ENCODE peak calls at places on chromosomes 5 and 9, in nine cellular contexts. U is endothelial cell; Z is left ventricle myocardium inferior; L is activated CD8-positive, alpha-beta T cell treated with anti-CD3 and anti-CD28 coated beads for 36 hours; N is upper lobe of right lung; A is ovary; P is lower lobe of right lung; G is A549; I is GM23338. R is an unnamed sample.

GRCh38 chr5:77211013-77211690 is 672 bp downstream of the PDE8B start:
- DNase-seq in U (no peak), Z (no peak), L (no peak), N (no peak), A (no peak), P (no peak), G (no peak), I (peak), R (peak)

GRCh38 chr9:5553211-5553610 is 42.9 kb downstream of the PDCD1LG2 start:
- DNase-seq in U (no peak), Z (no peak), L (no peak), N (no peak), A (no peak), P (no peak), G (no peak), I (no peak), R (no peak)

GRCh38 chr9:126453156-126453963 is 126.7 kb downstream of the MVB12B start:
- DNase-seq in U (no peak), Z (no peak), L (peak), N (no peak), A (no peak), P (no peak), G (no peak), I (no peak), R (no peak)

GRCh38 chr5:66864240-66864884 is 268.2 kb downstream of the MAST4 start:
- DNase-seq in U (peak), Z (no peak), L (peak), N (no peak), A (no peak), P (no peak), G (peak), I (peak), R (peak)

GRCh38 chr5:10498350-10498749 is 56.7 kb downstream of the ROPN1L start:
- DNase-seq in U (no peak), Z (no peak), L (no peak), N (no peak), A (no peak), P (no peak), G (no peak), I (peak), R (no peak)

GRCh38 chr9:125561497-125562148 is 145.4 kb downstream of the MAPKAP1 start:
- DNase-seq in U (no peak), Z (no peak), L (peak), N (no peak), A (no peak), P (no peak), G (no peak), I (no peak), R (peak)

GRCh38 chr5:53616939-53617549 is 56.6 kb downstream of the NDUFS4 start:
- DNase-seq in U (no peak), Z (no peak), L (no peak), N (no peak), A (no peak), P (no peak), G (no peak), I (peak), R (no peak)

GRCh38 chr9:121637441-121638222 is 13.8 kb upstream of the DAB2IP start:
- DNase-seq in U (no peak), Z (no peak), L (no peak), N (no peak), A (peak), P (no peak), G (peak), I (no peak), R (no peak)

GRCh38 chr5:95846554-95847260 is 24.2 kb upstream of the GLRX start:
- DNase-seq in U (peak), Z (peak), L (peak), N (no peak), A (peak), P (no peak), G (peak), I (peak), R (peak)

GRCh38 chr5:32280656-32281081 is 32.1 kb downstream of the MTMR12 start:
- DNase-seq in U (no peak), Z (no peak), L (peak), N (no peak), A (no peak), P (no peak), G (no peak), I (no peak), R (peak)

GRCh38 chr5:171738501-171738900 is 47.1 kb upstream of the SMIM23 start:
- DNase-seq in U (no peak), Z (no peak), L (no peak), N (no peak), A (no peak), P (no peak), G (no peak), I (no peak), R (no peak)

GRCh38 chr5:157197088-157197487 is 16.4 kb downstream of the ITK start:
- DNase-seq in U (no peak), Z (no peak), L (peak), N (no peak), A (no peak), P (no peak), G (no peak), I (no peak), R (no peak)

GRCh38 chr5:89083791-89084190 is 200.8 kb upstream of the MEF2C start:
- DNase-seq in U (no peak), Z (no peak), L (no peak), N (no peak), A (no peak), P (no peak), G (no peak), I (no peak), R (no peak)

GRCh38 chr9:107386396-107386795 is 103.2 kb downstream of the KLF4 start:
- DNase-seq in U (no peak), Z (peak), L (no peak), N (no peak), A (no peak), P (no peak), G (no peak), I (no peak), R (no peak)

GRCh38 chr9:89845321-89845720 is 240.5 kb downstream of the GADD45G start:
- DNase-seq in U (no peak), Z (no peak), L (no peak), N (no peak), A (no peak), P (no peak), G (no peak), I (no peak), R (no peak)

GRCh38 chr9:121331992-121332685 is 37.9 kb downstream of the STOM start:
- DNase-seq in U (no peak), Z (no peak), L (no peak), N (no peak), A (no peak), P (no peak), G (peak), I (peak), R (no peak)

GRCh38 chr5:138037271-138037670 is 4.4 kb upstream of the FAM13B start:
- DNase-seq in U (no peak), Z (no peak), L (no peak), N (no peak), A (no peak), P (no peak), G (no peak), I (no peak), R (no peak)

GRCh38 chr9:130313103-130313858 is 47.7 kb downstream of the HMCN2 start:
- DNase-seq in U (no peak), Z (no peak), L (no peak), N (no peak), A (no peak), P (peak), G (no peak), I (no peak), R (no peak)

GRCh38 chr5:35195472-35195852 is 34.8 kb downstream of the PRLR start:
- DNase-seq in U (no peak), Z (no peak), L (no peak), N (no peak), A (no peak), P (no peak), G (no peak), I (no peak), R (no peak)

GRCh38 chr5:143106175-143106574 is 297.3 kb downstream of the NR3C1 start:
- DNase-seq in U (peak), Z (no peak), L (no peak), N (no peak), A (no peak), P (no peak), G (peak), I (peak), R (no peak)

GRCh38 chr9:132881826-132882225 is 3.1 kb downstream of the SPACA9 start:
- DNase-seq in U (no peak), Z (no peak), L (no peak), N (no peak), A (no peak), P (no peak), G (no peak), I (no peak), R (no peak)

GRCh38 chr9:121107041-121107440 is 32.3 kb downstream of the CNTRL start:
- DNase-seq in U (no peak), Z (no peak), L (no peak), N (no peak), A (no peak), P (no peak), G (peak), I (peak), R (no peak)

GRCh38 chr5:33631786-33632185 is 191.0 kb downstream of the TARS1 start:
- DNase-seq in U (no peak), Z (no peak), L (no peak), N (no peak), A (no peak), P (no peak), G (no peak), I (no peak), R (peak)

GRCh38 chr5:8340261-8340660 is 471.3 kb downstream of the MTRR start:
- DNase-seq in U (no peak), Z (no peak), L (no peak), N (no peak), A (no peak), P (no peak), G (no peak), I (no peak), R (no peak)

GRCh38 chr5:10521466-10522223 is 42.2 kb upstream of the ANKRD33B start:
- DNase-seq in U (no peak), Z (no peak), L (no peak), N (no peak), A (no peak), P (no peak), G (peak), I (peak), R (no peak)

GRCh38 chr9:99034149-99034548 is 70.8 kb upstream of the TGFBR1 start:
- DNase-seq in U (no peak), Z (no peak), L (no peak), N (no peak), A (no peak), P (no peak), G (no peak), I (no peak), R (no peak)

GRCh38 chr9:96201140-96201539 is 100.8 kb downstream of the HSD17B3 start:
- DNase-seq in U (no peak), Z (no peak), L (no peak), N (no peak), A (no peak), P (no peak), G (no peak), I (no peak), R (no peak)

GRCh38 chr5:157184117-157184516 is 3.5 kb downstream of the ITK start:
- DNase-seq in U (no peak), Z (no peak), L (no peak), N (no peak), A (no peak), P (no peak), G (no peak), I (no peak), R (no peak)

GRCh38 chr5:159886312-159886711 is 30.0 kb upstream of the ADRA1B start:
- DNase-seq in U (no peak), Z (no peak), L (no peak), N (no peak), A (no peak), P (no peak), G (no peak), I (no peak), R (no peak)

GRCh38 chr5:104088876-104089778 is 526.5 kb upstream of the NUDT12 start:
- DNase-seq in U (no peak), Z (no peak), L (no peak), N (no peak), A (no peak), P (no peak), G (no peak), I (no peak), R (no peak)

GRCh38 chr9:135074354-135075233 is 12.9 kb upstream of the OLFM1 start:
- DNase-seq in U (no peak), Z (no peak), L (no peak), N (peak), A (no peak), P (no peak), G (peak), I (peak), R (no peak)

GRCh38 chr5:21646469-21646868 is 1206.7 kb downstream of the CDH12 start:
- DNase-seq in U (no peak), Z (no peak), L (no peak), N (no peak), A (no peak), P (no peak), G (no peak), I (no peak), R (no peak)

GRCh38 chr5:53114988-53115387 is 5.4 kb upstream of the MOCS2 start:
- DNase-seq in U (no peak), Z (no peak), L (no peak), N (no peak), A (no peak), P (no peak), G (no peak), I (peak), R (no peak)

GRCh38 chr9:76766126-76766525 is 1.9 kb downstream of the PCA3 start:
- DNase-seq in U (no peak), Z (no peak), L (no peak), N (no peak), A (no peak), P (no peak), G (no peak), I (no peak), R (no peak)

GRCh38 chr5:176446884-176447537 is 1.2 kb upstream of the FAF2 start:
- DNase-seq in U (peak), Z (no peak), L (peak), N (no peak), A (peak), P (no peak), G (no peak), I (peak), R (peak)

GRCh38 chr9:103397868-103398600 is 402.9 kb downstream of the CYLC2 start:
- DNase-seq in U (no peak), Z (no peak), L (peak), N (no peak), A (no peak), P (no peak), G (peak), I (peak), R (peak)

GRCh38 chr9:88660611-88661010 is 125.6 kb downstream of the NXNL2 start:
- DNase-seq in U (peak), Z (no peak), L (peak), N (no peak), A (no peak), P (no peak), G (no peak), I (peak), R (no peak)
- TF ChIP-seq CTCF in U (peak), Z (peak), L (peak), N (peak), A (no peak), P (peak), G (peak), I (peak), R (peak)

GRCh38 chr9:17075146-17075757 is 59.6 kb upstream of the CNTLN start:
- DNase-seq in U (no peak), Z (no peak), L (no peak), N (no peak), A (no peak), P (no peak), G (no peak), I (no peak), R (no peak)

GRCh38 chr9:17081351-17081750 is 53.5 kb upstream of the CNTLN start:
- DNase-seq in U (no peak), Z (no peak), L (no peak), N (no peak), A (no peak), P (no peak), G (no peak), I (peak), R (no peak)

GRCh38 chr9:17081814-17082213 is 53.0 kb upstream of the CNTLN start:
- DNase-seq in U (no peak), Z (no peak), L (no peak), N (no peak), A (no peak), P (no peak), G (no peak), I (no peak), R (no peak)

GRCh38 chr9:17075758-17076485 is 58.9 kb upstream of the CNTLN start:
- DNase-seq in U (no peak), Z (no peak), L (no peak), N (no peak), A (no peak), P (no peak), G (no peak), I (no peak), R (no peak)
- TF ChIP-seq CTCF in U (no peak), Z (no peak), L (no peak), N (no peak), A (no peak), P (no peak), G (no peak), I (no peak), R (no peak)

DNA sequence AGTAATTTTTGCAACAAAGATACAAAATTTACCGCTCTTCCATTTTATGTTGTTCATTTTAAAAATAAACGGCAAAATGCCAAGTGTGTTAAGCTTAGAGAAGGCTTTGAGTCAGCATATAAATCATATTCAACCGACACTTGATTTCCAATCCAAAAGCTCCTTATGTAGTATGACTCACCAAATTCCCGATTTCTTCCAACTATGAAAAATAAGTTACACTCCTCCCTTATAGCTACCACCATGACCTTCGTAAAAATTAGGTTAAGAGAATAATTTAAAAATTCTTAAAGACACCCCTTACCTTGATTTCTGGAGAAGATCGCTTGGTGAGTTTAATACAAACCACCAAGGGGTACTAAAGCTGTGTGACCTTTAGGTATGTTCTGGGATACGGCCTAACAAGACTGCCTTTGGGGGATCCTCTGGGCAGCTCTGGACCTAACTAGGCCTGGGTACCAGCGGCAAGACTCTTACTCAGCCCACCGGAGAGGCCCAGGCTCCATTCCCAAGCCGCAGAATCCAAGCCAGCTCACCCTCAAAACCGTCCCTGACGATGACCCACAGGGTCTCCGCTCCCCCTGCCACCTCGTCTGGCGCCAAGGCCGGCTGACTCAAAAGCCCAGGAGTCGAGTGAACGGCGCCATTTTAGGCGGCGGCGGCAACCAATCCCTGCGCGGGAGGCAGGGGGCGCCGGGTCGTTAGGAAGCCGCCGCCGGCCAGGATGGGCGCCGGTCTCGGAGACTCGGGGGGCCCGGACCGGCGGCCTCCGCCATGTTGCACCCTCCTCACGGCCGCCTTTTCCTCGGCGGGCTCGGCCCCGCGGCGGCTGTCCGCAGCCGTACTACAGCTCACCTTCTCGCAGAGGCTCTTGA is 731 bp downstream of the PPP2CA start:
- DNase-seq in U (peak), Z (peak), L (peak), N (peak), A (peak), P (peak), G (peak), I (peak), R (peak)
- TF ChIP-seq CTCF in U (no peak), Z (peak), L (no peak), N (peak), A (no peak), P (peak), G (no peak), I (peak), R (no peak)

DNA sequence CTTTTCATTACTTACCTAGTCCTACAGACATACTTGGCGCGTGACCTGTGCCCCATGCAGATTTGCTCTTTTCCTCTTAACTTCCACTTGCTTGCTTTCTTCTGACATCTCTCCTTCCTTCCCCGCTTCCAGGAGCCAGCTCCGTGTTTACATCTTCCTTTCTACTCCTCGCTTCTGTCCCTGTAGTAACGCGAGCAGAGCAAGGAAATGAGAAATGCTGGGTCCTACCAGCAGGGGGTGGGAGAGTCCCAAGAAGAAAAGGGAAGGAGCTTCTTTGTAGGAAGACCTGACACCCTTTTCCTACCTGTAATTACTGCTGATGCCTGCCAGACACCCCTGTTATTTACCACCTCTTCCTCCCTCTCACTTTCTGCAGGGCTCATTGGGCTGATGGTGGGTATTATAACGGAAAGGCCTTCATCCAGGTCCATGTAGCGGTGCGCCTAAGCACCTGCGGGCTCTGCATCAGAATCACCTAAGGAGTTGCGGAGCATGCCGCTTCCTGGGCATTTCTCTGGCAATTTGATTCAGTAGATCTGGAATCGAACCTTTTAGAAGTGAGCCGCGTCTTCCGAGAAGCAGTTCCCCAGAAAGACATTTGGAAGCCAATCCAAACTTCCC is 1260.8 kb upstream of the WWC1 start:
- DNase-seq in U (peak), Z (no peak), L (no peak), N (no peak), A (no peak), P (no peak), G (peak), I (peak), R (peak)
- TF ChIP-seq CTCF in U (peak), Z (peak), L (no peak), N (no peak), A (no peak), P (no peak), G (peak), I (peak), R (no peak)

GRCh38 chr9:111120526-111120925 is 82.3 kb upstream of the LPAR1 start:
- DNase-seq in U (no peak), Z (no peak), L (no peak), N (no peak), A (no peak), P (no peak), G (no peak), I (no peak), R (no peak)
- TF ChIP-seq CTCF in U (no peak), Z (no peak), L (no peak), N (no peak), A (no peak), P (no peak), G (no peak), I (no peak), R (no peak)

DNA sequence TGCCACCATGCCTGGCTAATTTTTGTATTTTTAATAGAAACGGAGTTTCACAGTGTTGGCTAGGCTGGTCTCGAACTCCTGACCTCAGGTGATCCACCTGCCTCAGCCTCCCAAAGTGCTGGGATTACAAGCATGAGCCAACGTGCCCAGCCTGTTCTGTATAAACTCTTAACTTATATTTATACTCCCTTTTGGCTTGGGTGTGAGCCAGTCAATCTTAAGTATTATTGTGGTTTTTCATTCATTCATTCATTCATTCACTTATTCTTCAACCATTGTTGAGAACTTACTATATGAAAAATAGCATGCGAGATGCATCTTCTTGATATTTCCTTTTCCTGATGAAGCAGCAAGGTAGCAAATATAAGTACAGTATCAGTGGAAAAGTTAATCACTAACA is 132.9 kb downstream of the ADGRV1 start:
- DNase-seq in U (no peak), Z (no peak), L (no peak), N (no peak), A (no peak), P (no peak), G (no peak), I (no peak), R (no peak)
- TF ChIP-seq CTCF in U (no peak), Z (no peak), L (no peak), N (no peak), A (no peak), P (no peak), G (no peak), I (no peak), R (no peak)